ENCODE peak calls at places on chromosomes 7 and 10, in four cellular contexts. R is aorta, A is psoas muscle, N is H9. P is an unnamed sample.

GRCh38 chr10:42950606-42951485 is 126.0 kb upstream of the RET start:
- DNase-seq in R (no peak), N (peak; percentile 31), A (no peak), P (no peak)

GRCh38 chr7:131667699-131668098 is 111.3 kb upstream of the PODXL start:
- DNase-seq in N (no peak), R (no peak), A (no peak), P (no peak)

GRCh38 chr10:14035506-14035905 is 295.2 kb downstream of the FRMD4A start:
- DNase-seq in R (no peak), A (no peak), N (no peak), P (no peak)

GRCh38 chr7:128172151-128172550 is 68.9 kb upstream of the LEP start:
- DNase-seq in A (no peak), N (peak; percentile 36), R (no peak), P (no peak)

GRCh38 chr7:50599385-50599784 is 34.2 kb upstream of the DDC start:
- DNase-seq in R (no peak), A (no peak), N (no peak), P (no peak)

GRCh38 chr10:71064413-71065118 is 147.8 kb upstream of the UNC5B start:
- DNase-seq in N (no peak), R (no peak), A (no peak), P (no peak)

GRCh38 chr7:154546946-154547587 is 455.9 kb downstream of the PAXIP1 start:
- DNase-seq in A (no peak), N (no peak), R (no peak), P (no peak)

GRCh38 chr7:24283900-24284698 is at the start of gene NPY:
- DNase-seq in N (peak; percentile 33), R (no peak), A (peak; percentile 48), P (no peak)

GRCh38 chr10:89792187-89792586 is 90.8 kb downstream of the KIF20B start:
- DNase-seq in A (no peak), N (no peak), R (no peak), P (no peak)

GRCh38 chr7:68185641-68186040 is 1189.0 kb downstream of the TYW1 start:
- DNase-seq in A (no peak), R (no peak), N (no peak), P (no peak)

GRCh38 chr10:95864906-95865813 is 42.6 kb upstream of the CC2D2B start:
- DNase-seq in R (no peak), A (no peak), N (peak; percentile 58), P (peak; percentile 74)

GRCh38 chr7:1995426-1995825 is 237.3 kb downstream of the MAD1L1 start:
- DNase-seq in A (peak; percentile 47), R (no peak), N (no peak), P (no peak)

GRCh38 chr7:32033006-32033405 is 37.2 kb downstream of the PDE1C start:
- DNase-seq in A (no peak), N (no peak), R (no peak), P (no peak)

GRCh38 chr7:30684351-30684750 is 2.1 kb upstream of the CRHR2 start:
- DNase-seq in A (no peak), N (no peak), R (no peak), P (no peak)

GRCh38 chr10:44424298-44424697 is 39.4 kb upstream of the CXCL12 start:
- DNase-seq in N (no peak), A (no peak), R (no peak), P (no peak)

GRCh38 chr7:70512719-70513118 is 619.2 kb upstream of the GALNT17 start:
- DNase-seq in R (no peak), N (no peak), A (no peak), P (no peak)

GRCh38 chr7:99631311-99632109 is 14.8 kb downstream of the ZSCAN25 start:
- DNase-seq in N (peak; percentile 47), A (peak; percentile 78), R (no peak), P (no peak)

GRCh38 chr7:135771961-135772638 is 23.5 kb upstream of the FAM180A start:
- DNase-seq in A (no peak), N (no peak), R (no peak), P (no peak)

GRCh38 chr10:53601260-53601875 is 828.8 kb upstream of the MBL2 start:
- DNase-seq in N (no peak), A (no peak), R (no peak), P (no peak)

GRCh38 chr10:113268186-113268585 is 284.7 kb upstream of the HABP2 start:
- DNase-seq in N (no peak), A (no peak), R (no peak), P (no peak)

GRCh38 chr10:104334561-104334960 is 3.7 kb downstream of the ITPRIP start:
- DNase-seq in R (no peak), N (no peak), A (no peak), P (peak; percentile 37)
- H3K4me1 ChIP-seq in R (peaks cover 2% of the 10 kb centered on the region), N (peaks cover 32% of the 10 kb centered on the region), A (peaks cover 70% of the 10 kb centered on the region), P (peaks cover 85% of the 10 kb centered on the region)

GRCh38 chr10:7667262-7668141 is 736 bp upstream of the ITIH5 start:
- DNase-seq in R (peak; percentile 46), A (no peak), N (peak; percentile 80), P (peak; percentile 62)

GRCh38 chr10:7664707-7665106 is 2.1 kb downstream of the ITIH5 start:
- DNase-seq in N (no peak), A (no peak), R (no peak), P (no peak)

GRCh38 chr10:7659560-7659959 is 7.2 kb downstream of the ITIH5 start:
- DNase-seq in R (no peak), A (no peak), N (no peak), P (no peak)

GRCh38 chr10:7666253-7667023 is at the start of gene ITIH5:
- DNase-seq in A (no peak), N (peak; percentile 53), R (peak; percentile 51), P (peak; percentile 64)

DNA sequence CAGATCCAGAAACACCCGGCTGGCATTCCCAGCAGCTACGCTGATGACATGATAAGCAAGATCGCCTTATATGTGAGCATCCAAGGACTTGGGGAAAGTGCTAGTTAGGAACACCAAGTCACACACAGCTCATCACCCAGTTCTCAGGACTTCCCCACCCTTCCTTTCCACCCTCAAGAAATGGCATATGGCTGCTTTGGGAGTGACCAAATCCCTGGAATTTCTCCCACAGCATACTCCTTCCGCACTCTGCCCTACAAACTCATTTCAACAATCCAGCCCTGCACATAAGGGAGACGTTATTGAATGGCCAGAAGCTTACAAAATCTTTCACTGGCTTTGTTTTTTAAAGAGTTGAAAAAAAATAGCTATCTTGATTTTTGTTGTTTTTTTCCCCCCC is 4.2 kb downstream of the ITIH5 start:
- DNase-seq in N (no peak), A (no peak), R (no peak), P (no peak)
- H3K4me1 ChIP-seq in N (no peaks in the 10 kb centered on the region), A (peaks cover 15% of the 10 kb centered on the region), R (peaks cover 4% of the 10 kb centered on the region), P (peaks cover 25% of the 10 kb centered on the region)

GRCh38 chr10:77441541-77442175 is 195.9 kb downstream of the KCNMA1 start:
- DNase-seq in N (no peak), A (no peak), R (no peak), P (no peak)
- H3K4me1 ChIP-seq in N (no peaks in the 10 kb centered on the region), A (peaks cover 10% of the 10 kb centered on the region), R (peaks cover 8% of the 10 kb centered on the region), P (no peaks in the 10 kb centered on the region)

GRCh38 chr7:117489435-117489834 is 9.6 kb downstream of the CFTR start:
- DNase-seq in A (no peak), N (no peak), R (no peak), P (no peak)

GRCh38 chr7:117489016-117489415 is 9.2 kb downstream of the CFTR start:
- DNase-seq in R (no peak), N (no peak), A (no peak), P (no peak)

GRCh38 chr7:117489911-117490310 is 10.1 kb downstream of the CFTR start:
- DNase-seq in N (no peak), R (no peak), A (no peak), P (no peak)

GRCh38 chr7:117480978-117481377 is 1.2 kb downstream of the CFTR start:
- DNase-seq in N (no peak), A (no peak), R (no peak), P (no peak)

DNA sequence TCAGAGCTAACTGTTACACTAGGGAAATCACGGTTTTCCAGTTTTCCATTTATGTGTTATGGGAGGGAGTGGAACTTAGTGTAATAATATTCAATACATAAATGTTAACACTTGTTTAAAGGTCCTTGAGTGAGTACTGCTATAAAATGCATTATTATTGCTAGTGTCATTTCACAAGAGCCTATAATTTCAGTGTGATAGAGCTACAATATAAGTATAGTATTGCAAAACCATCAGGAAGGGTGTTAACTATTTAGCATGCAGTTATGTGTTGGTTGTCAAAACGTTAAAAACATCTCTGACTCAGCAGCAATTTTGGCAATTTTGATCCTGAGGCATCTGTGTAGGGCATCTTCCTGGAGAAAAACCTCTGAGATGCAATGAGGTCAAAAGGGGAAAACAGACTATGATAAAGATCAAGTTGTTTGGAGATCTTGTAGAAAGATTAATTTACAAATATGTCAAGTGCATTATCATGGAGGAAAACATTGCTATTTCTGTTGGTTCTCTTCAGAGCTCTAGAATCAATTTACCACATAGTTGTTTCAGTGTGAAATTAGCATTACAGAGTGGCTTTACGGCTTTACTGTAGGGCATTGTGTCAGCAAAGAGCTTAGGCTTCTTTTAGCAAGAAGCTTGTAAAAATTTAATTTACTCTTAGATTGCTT is 5.3 kb downstream of the CFTR start:
- DNase-seq in A (no peak), N (no peak), R (no peak), P (no peak)
- H3K4me1 ChIP-seq in A (no peaks in the 10 kb centered on the region), N (no peaks in the 10 kb centered on the region), R (no peaks in the 10 kb centered on the region), P (peaks cover 3% of the 10 kb centered on the region)

GRCh38 chr10:6069101-6069931 is 7.1 kb upstream of the IL2RA start:
- DNase-seq in A (no peak), R (no peak), N (no peak), P (no peak)

GRCh38 chr10:6067457-6067856 is 5.3 kb upstream of the IL2RA start:
- DNase-seq in N (no peak), A (no peak), R (no peak), P (peak; percentile 9)

GRCh38 chr10:6065845-6066244 is 3.7 kb upstream of the IL2RA start:
- DNase-seq in A (no peak), N (no peak), R (no peak), P (peak; percentile 21)

GRCh38 chr10:6068422-6068821 is 6.3 kb upstream of the IL2RA start:
- DNase-seq in N (no peak), A (no peak), R (peak; percentile 67), P (peak; percentile 71)

DNA sequence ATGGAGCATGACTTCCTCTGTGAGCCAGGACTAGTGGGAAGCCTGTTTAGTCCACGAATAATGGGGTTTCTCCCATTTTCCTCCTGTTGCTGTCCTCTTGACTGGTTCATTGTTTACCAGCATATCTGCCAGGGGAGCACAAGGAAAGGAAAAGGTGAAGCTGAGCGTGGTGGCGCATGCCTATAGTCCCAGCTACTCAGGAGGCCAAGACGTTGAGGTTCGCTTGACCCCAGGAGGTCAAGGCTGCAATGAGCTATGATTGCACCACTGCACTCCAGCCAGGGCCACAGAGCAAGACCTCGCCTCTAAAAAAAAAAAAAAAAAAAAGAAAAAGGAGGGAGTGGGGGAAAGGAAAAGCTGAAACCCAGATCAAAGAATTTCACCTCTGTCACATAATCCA is 5.8 kb upstream of the IL2RA start:
- DNase-seq in N (no peak), R (no peak), A (no peak), P (peak; percentile 35)
- H3K4me1 ChIP-seq in N (no peaks in the 10 kb centered on the region), R (no peaks in the 10 kb centered on the region), A (no peaks in the 10 kb centered on the region), P (peaks cover 16% of the 10 kb centered on the region)